ENCODE peak calls at places on chromosomes 4 and X, in seven cellular contexts. R is left lung, L is omental fat pad, I is tibial artery, X is upper lobe of right lung, N is neural crest cell, E is Calu3. Y is an unnamed sample.

GRCh38 chr4:123945301-123945700 is 548.7 kb downstream of the SPRY1 start:
- DNase-seq in I (no peak), R (no peak), X (no peak), E (no peak), N (no peak), L (no peak), Y (no peak)

GRCh38 chrX:68732906-68733493 is 85.5 kb downstream of the STARD8 start:
- DNase-seq in N (peak), R (peak), E (peak), X (peak), L (peak), I (peak), Y (peak)

GRCh38 chr4:162157241-162157640 is 6.6 kb downstream of the FSTL5 start:
- DNase-seq in E (no peak), I (no peak), X (no peak), R (no peak), L (no peak), N (no peak), Y (no peak)

GRCh38 chr4:110467400-110467799 is 8.6 kb upstream of the ENPEP start:
- DNase-seq in X (no peak), R (no peak), E (no peak), N (no peak), I (no peak), L (no peak), Y (no peak)

GRCh38 chrX:152899111-152899873 is 1.4 kb downstream of the ZNF185 start:
- DNase-seq in R (no peak), L (no peak), I (no peak), X (no peak), E (no peak), N (no peak), Y (no peak)

GRCh38 chr4:71709961-71710360 is 73.9 kb downstream of the GC start:
- DNase-seq in E (peak), I (no peak), X (no peak), N (no peak), L (no peak), R (no peak), Y (no peak)

GRCh38 chrX:154409222-154409871 is at the start of gene DNASE1L1:
- DNase-seq in N (no peak), E (peak), R (peak), L (peak), X (peak), I (peak), Y (peak)

GRCh38 chr4:146359771-146360170 is 145.4 kb downstream of the REELD1 start:
- DNase-seq in I (no peak), E (no peak), R (no peak), L (no peak), N (no peak), X (no peak), Y (no peak)

GRCh38 chr4:185117300-185117934 is 25.6 kb upstream of the SLC25A4 start:
- DNase-seq in N (no peak), X (no peak), E (no peak), R (no peak), L (no peak), I (no peak), Y (no peak)

GRCh38 chr4:108029731-108030130 is 40.0 kb downstream of the HADH start:
- DNase-seq in X (no peak), N (no peak), R (no peak), L (no peak), E (no peak), I (no peak), Y (peak)

GRCh38 chr4:84753318-84753972 is 170.5 kb downstream of the CDS1 start:
- DNase-seq in X (no peak), L (no peak), N (no peak), I (no peak), R (no peak), E (no peak), Y (no peak)

GRCh38 chrX:109393859-109394258 is 88.0 kb downstream of the GUCY2F start:
- DNase-seq in R (no peak), N (no peak), X (no peak), L (no peak), I (no peak), E (no peak), Y (no peak)

GRCh38 chrX:93637591-93637990 is 35.8 kb downstream of the NAP1L3 start:
- DNase-seq in X (no peak), R (peak), N (no peak), E (no peak), L (no peak), I (no peak), Y (no peak)

GRCh38 chr4:47729086-47729763 is 108.6 kb downstream of the CORIN start:
- DNase-seq in I (no peak), X (no peak), N (no peak), E (no peak), R (no peak), L (no peak), Y (no peak)

GRCh38 chrX:49673394-49673793 is 22.4 kb downstream of the PAGE1 start:
- DNase-seq in X (no peak), I (no peak), R (no peak), L (no peak), E (no peak), N (no peak), Y (no peak)

GRCh38 chrX:149469406-149469805 is 35.7 kb downstream of the IDS start:
- DNase-seq in X (no peak), N (no peak), R (no peak), E (no peak), I (no peak), L (no peak), Y (no peak)

GRCh38 chrX:12700745-12701144 is 90.5 kb upstream of the PRPS2 start:
- DNase-seq in N (no peak), E (no peak), L (no peak), I (no peak), X (no peak), R (no peak), Y (no peak)

GRCh38 chr4:90977726-90978125 is 850.5 kb downstream of the CCSER1 start:
- DNase-seq in I (no peak), L (no peak), N (no peak), X (no peak), R (no peak), E (no peak), Y (no peak)

GRCh38 chr4:184019084-184019483 is 114.0 kb downstream of the STOX2 start:
- DNase-seq in R (no peak), L (no peak), N (no peak), X (no peak), E (no peak), I (no peak), Y (peak)

GRCh38 chr4:121765368-121765705 is 373 bp upstream of the SMIM43 start:
- DNase-seq in N (no peak), E (no peak), I (no peak), R (no peak), X (no peak), L (no peak), Y (no peak)

GRCh38 chrX:49754238-49754857 is 58.6 kb upstream of the PAGE1 start:
- DNase-seq in L (no peak), E (peak), X (peak), I (no peak), R (no peak), N (peak), Y (peak)

GRCh38 chr4:124061413-124061812 is 651.1 kb downstream of the ANKRD50 start:
- DNase-seq in L (no peak), E (no peak), N (no peak), I (no peak), X (no peak), R (no peak), Y (peak)

GRCh38 chrX:15789979-15790765 is at the start of gene ZRSR2:
- DNase-seq in I (peak), N (peak), L (peak), E (peak), X (peak), R (peak), Y (peak)

GRCh38 chr4:4254666-4255065 is 6.6 kb upstream of the TMEM128 start:
- DNase-seq in X (no peak), N (no peak), I (no peak), L (no peak), E (no peak), R (no peak), Y (no peak)

GRCh38 chr4:75724867-75725724 is 719 bp downstream of the USO1 start:
- DNase-seq in I (peak), R (peak), N (peak), X (peak), L (peak), E (peak), Y (peak)

GRCh38 chr4:78099058-78099457 is 41.9 kb downstream of the FRAS1 start:
- DNase-seq in E (no peak), L (no peak), R (no peak), I (no peak), X (no peak), N (no peak), Y (no peak)

GRCh38 chr4:53508446-53508845 is 82.8 kb downstream of the LNX1 start:
- DNase-seq in L (no peak), X (no peak), N (no peak), I (no peak), E (no peak), R (no peak), Y (peak)

GRCh38 chrX:40423299-40423698 is 157.5 kb upstream of the ATP6AP2 start:
- DNase-seq in X (no peak), E (no peak), L (no peak), I (no peak), R (no peak), N (no peak), Y (no peak)

GRCh38 chrX:22278375-22278774 is 5.7 kb downstream of the CBLL2 start:
- DNase-seq in E (peak), L (no peak), N (no peak), I (no peak), X (no peak), R (no peak), Y (no peak)

GRCh38 chr4:7462509-7462971 is 27.8 kb upstream of the PSAPL1 start:
- DNase-seq in X (no peak), E (peak), L (no peak), N (no peak), I (no peak), R (peak), Y (peak)

GRCh38 chr4:145099653-145100052 is 1.5 kb downstream of the ABCE1 start:
- DNase-seq in X (no peak), N (no peak), I (no peak), L (no peak), E (no peak), R (no peak), Y (peak)

DNA sequence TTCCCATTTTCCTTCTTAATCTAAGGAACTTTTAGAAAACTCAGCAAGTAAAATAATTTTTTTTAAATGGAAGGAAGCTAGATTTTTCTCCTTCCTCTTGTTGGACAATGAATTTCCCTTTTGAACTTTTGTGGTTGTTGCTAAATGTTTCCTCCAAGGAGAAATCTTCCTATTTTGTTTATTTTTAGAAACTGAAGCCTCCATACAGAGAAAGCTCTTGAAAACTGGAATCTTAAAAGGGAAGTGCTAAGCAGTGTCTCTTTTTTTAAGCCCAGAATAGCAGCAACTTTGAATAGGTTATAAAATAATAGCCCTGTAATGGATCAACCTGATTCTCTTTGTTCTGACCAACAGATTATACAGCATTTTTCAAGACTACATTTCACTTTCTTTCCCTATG is 15.1 kb upstream of the DCLK2 start:
- DNase-seq in X (no peak), R (no peak), E (no peak), N (no peak), I (no peak), L (no peak), Y (no peak)
- TF ChIP-seq CTCF in X (no peak), R (no peak), E (no peak), N (no peak), I (no peak), L (no peak), Y (no peak)

GRCh38 chr4:147733614-147734344 is 1.9 kb downstream of the ARHGAP10 start:
- DNase-seq in E (no peak), L (no peak), X (no peak), N (no peak), I (peak), R (no peak), Y (peak)
- TF ChIP-seq CTCF in E (no peak), L (no peak), X (no peak), N (no peak), I (no peak), R (no peak), Y (no peak)

DNA sequence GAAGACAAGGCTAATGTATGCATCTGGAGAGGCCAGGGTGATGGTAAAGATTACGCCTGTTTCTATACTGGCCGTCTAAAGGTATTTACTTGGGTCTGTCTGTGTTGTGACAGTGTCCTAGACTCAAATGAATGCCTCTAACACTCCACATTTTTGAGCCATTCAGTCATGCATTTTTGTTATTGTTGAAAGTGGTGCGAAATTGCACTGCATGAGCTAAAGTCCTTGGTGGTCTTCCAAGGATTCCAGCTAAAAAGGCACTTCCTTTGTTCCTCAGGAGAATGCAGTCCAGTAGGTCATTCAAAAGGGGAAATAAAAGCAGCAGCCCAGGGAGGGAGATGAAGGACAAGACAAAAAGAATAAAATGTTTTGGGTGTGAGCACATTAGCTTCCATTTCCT is 3.0 kb downstream of the GPC4 start:
- DNase-seq in N (no peak), E (no peak), X (no peak), L (no peak), I (no peak), R (no peak), Y (peak)
- TF ChIP-seq CTCF in N (no peak), E (no peak), X (no peak), L (no peak), I (no peak), R (no peak), Y (no peak)

GRCh38 chr4:57612279-57612678 is 502.1 kb upstream of the IGFBP7 start:
- DNase-seq in X (no peak), N (no peak), E (no peak), L (no peak), I (no peak), R (no peak), Y (no peak)
- TF ChIP-seq CTCF in X (no peak), N (no peak), E (no peak), L (no peak), I (no peak), R (no peak), Y (no peak)

Y was measured in AG10803.